ENCODE peak calls at places on chromosome 4, in seven cellular contexts. Y is heart left ventricle, F is SK-N-SH, B is fibroblast of lung, H is transverse colon, Q is SJSA1, K is hepatocyte. D is an unnamed sample. For H3K4me1, the result is how much of the 10 kb centered on the place peaks cover.

GRCh38 chr4:86496094-86497060 is 97.7 kb upstream of the PTPN13 start:
- DNase-seq in Q (no peak), K (peak), F (peak), Y (no peak), B (peak), H (peak), D (no peak)

GRCh38 chr4:2847297-2847871 is 3.7 kb downstream of the ADD1 start:
- DNase-seq in Q (no peak), F (no peak), H (no peak), Y (no peak), K (no peak), B (no peak), D (no peak)

GRCh38 chr4:14787894-14788293 is 214.4 kb upstream of the CPEB2 start:
- DNase-seq in Y (no peak), F (no peak), B (peak), H (peak), Q (no peak), K (peak), D (no peak)

GRCh38 chr4:147547314-147548056 is 66.6 kb downstream of the EDNRA start:
- DNase-seq in F (no peak), H (no peak), Y (no peak), B (peak), Q (peak), K (no peak), D (no peak)

GRCh38 chr4:173002840-173003561 is 165.6 kb upstream of the GALNT7 start:
- DNase-seq in F (no peak), Y (no peak), B (no peak), Q (no peak), K (no peak), H (no peak), D (no peak)

GRCh38 chr4:122360754-122361153 is 18.1 kb upstream of the ADAD1 start:
- DNase-seq in Q (no peak), B (no peak), Y (no peak), K (no peak), F (no peak), H (no peak), D (no peak)

GRCh38 chr4:123547818-123548200 is 151.2 kb downstream of the SPRY1 start:
- DNase-seq in Y (no peak), K (no peak), F (no peak), B (no peak), Q (no peak), H (no peak), D (no peak)

GRCh38 chr4:138222041-138222440 is 20.1 kb downstream of the SLC7A11 start:
- DNase-seq in B (peak), K (peak), F (no peak), H (no peak), Y (no peak), Q (peak), D (no peak)

GRCh38 chr4:1081689-1082040 is 31.7 kb downstream of the RNF212 start:
- DNase-seq in K (no peak), B (peak), H (no peak), F (no peak), Y (no peak), Q (no peak), D (no peak)

GRCh38 chr4:58809948-58810347 is 1699.8 kb upstream of the IGFBP7 start:
- DNase-seq in Y (no peak), H (no peak), B (no peak), K (peak), Q (no peak), F (no peak), D (no peak)

GRCh38 chr4:25928956-25929336 is 14.9 kb downstream of the SMIM20 start:
- DNase-seq in Q (no peak), H (no peak), Y (no peak), F (no peak), B (peak), K (no peak), D (no peak)

GRCh38 chr4:124484008-124484407 is 228.5 kb downstream of the ANKRD50 start:
- DNase-seq in Q (no peak), K (peak), B (no peak), F (no peak), H (no peak), Y (no peak), D (no peak)

GRCh38 chr4:46372878-46373277 is 17.1 kb downstream of the GABRA2 start:
- DNase-seq in K (no peak), H (no peak), B (no peak), F (no peak), Y (no peak), Q (no peak), D (no peak)

GRCh38 chr4:8649631-8650261 is 57.2 kb downstream of the CPZ start:
- DNase-seq in Y (no peak), H (no peak), B (no peak), K (no peak), Q (peak), F (no peak), D (no peak)

GRCh38 chr4:40270609-40271008 is 64.5 kb upstream of the CHRNA9 start:
- DNase-seq in K (no peak), Q (no peak), H (no peak), F (no peak), B (no peak), Y (no peak), D (no peak)

GRCh38 chr4:115107411-115107810 is 6.0 kb downstream of the NDST4 start:
- DNase-seq in B (no peak), Q (no peak), H (no peak), Y (no peak), F (no peak), K (no peak), D (no peak)

GRCh38 chr4:94032754-94033153 is 174.9 kb upstream of the SMARCAD1 start:
- DNase-seq in B (no peak), H (no peak), Q (no peak), K (no peak), F (peak), Y (no peak), D (no peak)

GRCh38 chr4:33171873-33172550 is 2451.8 kb downstream of the PCDH7 start:
- DNase-seq in B (no peak), Y (no peak), K (no peak), F (no peak), H (no peak), Q (no peak), D (no peak)

GRCh38 chr4:3178351-3178750 is 70.6 kb upstream of the MSANTD1 start:
- DNase-seq in B (no peak), Q (no peak), Y (no peak), H (no peak), K (no peak), F (no peak), D (no peak)

GRCh38 chr4:13536607-13537006 is 7.7 kb downstream of the NKX3-2 start:
- DNase-seq in Q (no peak), F (peak), Y (no peak), K (no peak), B (no peak), H (no peak), D (no peak)

GRCh38 chr4:8198906-8199593 is at the start of gene SH3TC1:
- DNase-seq in Y (peak), K (peak), H (peak), F (peak), Q (peak), B (peak), D (peak)

GRCh38 chr4:156771171-156771837 is 200.3 kb downstream of the PDGFC start:
- DNase-seq in B (peak), F (peak), H (no peak), K (no peak), Q (no peak), Y (no peak), D (peak)

GRCh38 chr4:107243141-107243779 is 207.1 kb upstream of the DKK2 start:
- DNase-seq in K (no peak), Y (no peak), B (no peak), H (peak), F (peak), Q (no peak), D (no peak)

GRCh38 chr4:168917150-168917779 is 92.8 kb downstream of the CBR4 start:
- DNase-seq in K (peak), Q (no peak), H (no peak), Y (no peak), B (peak), F (peak), D (no peak)

GRCh38 chr4:16142598-16143295 is 58.9 kb upstream of the PROM1 start:
- DNase-seq in H (peak), F (no peak), Q (no peak), K (no peak), B (no peak), Y (no peak), D (no peak)

GRCh38 chr4:153241970-153242847 is 38.0 kb downstream of the TRIM2 start:
- DNase-seq in B (peak), Q (no peak), F (no peak), Y (peak), K (peak), H (no peak), D (no peak)

GRCh38 chr4:139732991-139733555 is 67.5 kb downstream of the MGST2 start:
- DNase-seq in K (no peak), F (no peak), B (no peak), Y (no peak), Q (no peak), H (no peak), D (no peak)

GRCh38 chr4:33386761-33387160 is 2666.6 kb downstream of the PCDH7 start:
- DNase-seq in Q (no peak), Y (no peak), B (no peak), F (no peak), H (no peak), K (no peak), D (no peak)

GRCh38 chr4:127001898-127002297 is 630.9 kb upstream of the INTU start:
- DNase-seq in Y (no peak), B (no peak), K (no peak), H (no peak), F (no peak), Q (no peak), D (no peak)

GRCh38 chr4:154989511-154989910 is 208.4 kb downstream of the RBM46 start:
- DNase-seq in K (no peak), F (no peak), B (no peak), Y (no peak), Q (no peak), H (no peak), D (no peak)

GRCh38 chr4:47838445-47838844 is 578 bp upstream of the CORIN start:
- DNase-seq in K (no peak), Y (no peak), F (no peak), Q (no peak), B (no peak), H (no peak), D (no peak)

GRCh38 chr4:86451560-86452322 is 91.9 kb upstream of the MAPK10 start:
- DNase-seq in B (peak), H (no peak), K (no peak), Y (no peak), Q (peak), F (peak), D (no peak)

GRCh38 chr4:180925800-180926199 is 1317.4 kb upstream of the TENM3 start:
- DNase-seq in B (peak), Q (no peak), F (no peak), K (no peak), Y (no peak), H (no peak), D (no peak)

GRCh38 chr4:53863731-53864130 is 200.7 kb downstream of the CHIC2 start:
- DNase-seq in Q (no peak), Y (peak), B (peak), F (no peak), H (no peak), K (no peak), D (no peak)

GRCh38 chr4:120155287-120155686 is 88.6 kb upstream of the MAD2L1 start:
- DNase-seq in Y (no peak), F (no peak), Q (no peak), K (no peak), B (peak), H (no peak), D (no peak)

GRCh38 chr4:15303052-15303641 is 124.7 kb upstream of the C1QTNF7 start:
- DNase-seq in Q (peak), F (no peak), B (peak), H (no peak), K (peak), Y (no peak), D (no peak)

GRCh38 chr4:38099908-38100407 is 139.8 kb downstream of the PTTG2 start:
- DNase-seq in Q (no peak), F (no peak), K (no peak), Y (no peak), H (no peak), B (peak), D (no peak)

GRCh38 chr4:97624204-97624603 is 519.1 kb downstream of the STPG2 start:
- DNase-seq in Y (no peak), Q (no peak), K (no peak), F (no peak), B (no peak), H (no peak), D (no peak)

GRCh38 chr4:76690091-76690905 is 207.6 kb downstream of the SOWAHB start:
- DNase-seq in Q (no peak), H (peak), F (peak), K (peak), B (peak), Y (no peak), D (no peak)
- H3K4me1 ChIP-seq in Q (under half), H (under half), F (under half), K (under half), B (under half), Y (under half), D (under half)

GRCh38 chr4:101689220-101689619 is 101.3 kb upstream of the BANK1 start:
- DNase-seq in K (peak), Y (no peak), B (no peak), Q (no peak), H (no peak), F (no peak), D (no peak)
- H3K4me1 ChIP-seq in K (under half), Y (under half), B (under half), Q (under half), H (under half), F (under half), D (under half)

DNA sequence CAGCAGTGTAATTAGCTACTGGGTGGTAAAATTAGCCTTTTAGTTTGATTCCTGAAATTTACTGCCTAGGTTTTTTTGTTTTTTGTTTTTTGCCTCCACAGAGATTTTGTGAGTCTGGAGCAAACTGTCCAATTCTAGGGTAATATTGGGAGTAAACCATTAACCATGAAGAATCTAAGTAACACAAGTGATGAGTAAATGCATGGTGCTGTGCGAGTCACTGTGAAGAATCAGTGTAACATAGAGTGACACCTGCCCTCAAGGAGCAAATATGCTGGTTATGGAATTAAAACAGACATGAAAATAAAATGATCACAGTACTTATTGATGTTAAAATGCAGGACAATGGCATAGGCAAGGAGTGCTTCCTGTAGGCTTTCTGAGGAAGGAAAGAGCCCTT is 60.1 kb downstream of the LRP2BP start:
- DNase-seq in Y (no peak), F (no peak), Q (no peak), H (no peak), B (no peak), K (no peak), D (no peak)
- H3K4me1 ChIP-seq in Y (under half), F (under half), Q (under half), H (under half), B (under half), K (under half), D (under half)

DNA sequence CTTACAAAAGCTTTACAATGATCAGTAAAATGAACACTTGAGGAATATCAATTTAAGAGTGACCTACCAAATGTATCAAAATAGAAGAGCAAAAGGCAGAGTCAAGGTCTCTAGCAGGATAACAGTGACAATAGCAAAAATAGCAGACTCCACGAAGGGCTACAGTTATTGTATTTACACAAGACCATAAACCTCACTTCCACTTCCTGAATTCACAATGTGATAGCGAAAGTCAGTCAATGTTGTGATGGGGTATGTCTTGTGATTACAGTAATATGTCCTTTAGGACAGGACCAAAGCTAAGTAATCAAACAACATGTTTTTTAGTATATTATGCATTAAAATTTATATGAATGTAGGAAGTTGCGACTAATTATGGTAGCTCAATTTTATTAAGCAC is 139.6 kb downstream of the IQCM start:
- DNase-seq in Q (no peak), H (no peak), K (no peak), Y (no peak), B (no peak), F (no peak), D (no peak)
- H3K4me1 ChIP-seq in Q (under half), H (under half), K (under half), Y (under half), B (under half), F (under half), D (under half)

GRCh38 chr4:77003400-77003799 is 53.8 kb downstream of the SEPTIN11 start:
- DNase-seq in K (no peak), Y (no peak), F (no peak), B (no peak), H (no peak), Q (no peak), D (no peak)
- H3K4me1 ChIP-seq in K (under half), Y (under half), F (half or more), B (under half), H (under half), Q (half or more), D (under half)

D was measured in left lung.